ENCODE peak calls at places on chromosome 17, in five cellular contexts. Y, A, G, E and L are unnamed samples.

GRCh38 chr17:62653002-62653830 is 25.7 kb downstream of the MRC2 start:
- DNase-seq in Y (peak), A (peak), G (peak), E (no peak), L (no peak)

GRCh38 chr17:13500947-13501346 is 100.8 kb downstream of the HS3ST3A1 start:
- DNase-seq in Y (no peak), A (no peak), G (no peak), E (no peak), L (no peak)

GRCh38 chr17:2841606-2842005 is 45.4 kb downstream of the RAP1GAP2 start:
- DNase-seq in Y (no peak), A (no peak), G (peak), E (no peak), L (peak)

GRCh38 chr17:40564883-40565744 is at the start of gene CCR7:
- DNase-seq in Y (no peak), A (peak), G (no peak), E (peak), L (no peak)

GRCh38 chr17:12386240-12386639 is 279.4 kb upstream of the MYOCD start:
- DNase-seq in Y (no peak), A (no peak), G (peak), E (no peak), L (no peak)

GRCh38 chr17:60383379-60383778 is 8.6 kb downstream of the USP32 start:
- DNase-seq in Y (no peak), A (no peak), G (no peak), E (no peak), L (no peak)

GRCh38 chr17:5901731-5902660 is 168.2 kb upstream of the WSCD1 start:
- DNase-seq in Y (no peak), A (no peak), G (no peak), E (no peak), L (no peak)

GRCh38 chr17:40168262-40168832 is 8.9 kb upstream of the RAPGEFL1 start:
- DNase-seq in Y (peak), A (no peak), G (peak), E (no peak), L (peak)

GRCh38 chr17:560379-560935 is 154.2 kb downstream of the VPS53 start:
- DNase-seq in Y (no peak), A (no peak), G (peak), E (no peak), L (no peak)

GRCh38 chr17:1312261-1312870 is 32.9 kb downstream of the TRARG1 start:
- DNase-seq in Y (no peak), A (no peak), G (no peak), E (no peak), L (no peak)

GRCh38 chr17:75505152-75505409 is 10.3 kb downstream of the CASKIN2 start:
- DNase-seq in Y (no peak), A (no peak), G (no peak), E (no peak), L (no peak)

GRCh38 chr17:57651996-57652395 is 93.1 kb downstream of the CCDC182 start:
- DNase-seq in Y (no peak), A (no peak), G (no peak), E (no peak), L (no peak)

GRCh38 chr17:77555741-77556291 is 402.7 kb upstream of the TNRC6C start:
- DNase-seq in Y (peak), A (no peak), G (no peak), E (no peak), L (no peak)

GRCh38 chr17:60077226-60077625 is 1.5 kb downstream of the HEATR6 start:
- DNase-seq in Y (no peak), A (no peak), G (no peak), E (no peak), L (no peak)

GRCh38 chr17:5526821-5527598 is 40.6 kb downstream of the MIS12 start:
- DNase-seq in Y (peak), A (no peak), G (peak), E (no peak), L (peak)

GRCh38 chr17:382644-383533 is 30.3 kb upstream of the RPH3AL start:
- DNase-seq in Y (no peak), A (no peak), G (peak), E (no peak), L (peak)

GRCh38 chr17:21239680-21240374 is 13.4 kb downstream of the NATD1 start:
- DNase-seq in Y (no peak), A (no peak), G (peak), E (no peak), L (peak)

GRCh38 chr17:48504953-48505352 is 25.9 kb downstream of the HOXB1 start:
- DNase-seq in Y (no peak), A (no peak), G (no peak), E (no peak), L (no peak)

GRCh38 chr17:40111221-40112128 is 10.3 kb upstream of the MSL1 start:
- DNase-seq in Y (peak), A (peak), G (peak), E (peak), L (peak)

GRCh38 chr17:50033316-50033715 is 22.6 kb upstream of the ITGA3 start:
- DNase-seq in Y (no peak), A (no peak), G (peak), E (no peak), L (no peak)

GRCh38 chr17:29582254-29582765 is 7.1 kb downstream of the GIT1 start:
- DNase-seq in Y (no peak), A (no peak), G (no peak), E (no peak), L (no peak)

GRCh38 chr17:35804658-35805192 is 4.6 kb upstream of the TAF15 start:
- DNase-seq in Y (peak), A (no peak), G (peak), E (no peak), L (peak)

GRCh38 chr17:332558-333322 is 19.9 kb downstream of the RPH3AL start:
- DNase-seq in Y (no peak), A (no peak), G (no peak), E (no peak), L (peak)

GRCh38 chr17:41793749-41794602 is 7.5 kb upstream of the JUP start:
- DNase-seq in Y (peak), A (no peak), G (no peak), E (no peak), L (no peak)

GRCh38 chr17:34400301-34400931 is 37.4 kb upstream of the CCL1 start:
- DNase-seq in Y (no peak), A (no peak), G (no peak), E (no peak), L (no peak)

GRCh38 chr17:27593232-27593856 is 37.6 kb upstream of the LGALS9 start:
- DNase-seq in Y (no peak), A (no peak), G (no peak), E (no peak), L (no peak)

GRCh38 chr17:10792156-10792555 is 11.7 kb downstream of the TMEM238L start:
- DNase-seq in Y (no peak), A (no peak), G (no peak), E (no peak), L (no peak)

GRCh38 chr17:52648995-52649394 is 490.5 kb upstream of the CA10 start:
- DNase-seq in Y (peak), A (no peak), G (no peak), E (no peak), L (no peak)

GRCh38 chr17:65185686-65186382 is 48.7 kb downstream of the RGS9 start:
- DNase-seq in Y (no peak), A (no peak), G (no peak), E (no peak), L (no peak)

GRCh38 chr17:50036455-50037320 is 19.2 kb upstream of the ITGA3 start:
- DNase-seq in Y (no peak), A (no peak), G (no peak), E (no peak), L (no peak)

GRCh38 chr17:76696763-76697701 is 13.7 kb downstream of the MXRA7 start:
- DNase-seq in Y (no peak), A (no peak), G (no peak), E (no peak), L (peak)

GRCh38 chr17:36940313-36941264 is 3.3 kb downstream of the LHX1 start:
- DNase-seq in Y (no peak), A (no peak), G (no peak), E (no peak), L (no peak)

GRCh38 chr17:6559753-6560215 is 3.4 kb upstream of the PITPNM3 start:
- DNase-seq in Y (no peak), A (no peak), G (no peak), E (no peak), L (no peak)

GRCh38 chr17:36544049-36544319 is 735 bp upstream of the GGNBP2 start:
- DNase-seq in Y (no peak), A (no peak), G (peak), E (no peak), L (peak)

GRCh38 chr17:50080827-50081226 is 14.3 kb upstream of the PDK2 start:
- DNase-seq in Y (no peak), A (no peak), G (no peak), E (no peak), L (no peak)

GRCh38 chr17:73956595-73957465 is 246.6 kb upstream of the RPL38 start:
- DNase-seq in Y (peak), A (peak), G (no peak), E (peak), L (peak)

GRCh38 chr17:11880714-11881113 is 116.6 kb downstream of the ZNF18 start:
- DNase-seq in Y (peak), A (no peak), G (no peak), E (no peak), L (no peak)

GRCh38 chr17:81115749-81116464 is 49.4 kb upstream of the PVALEF start:
- DNase-seq in Y (no peak), A (no peak), G (peak), E (no peak), L (no peak)

GRCh38 chr17:59366773-59367656 is 35.6 kb downstream of the YPEL2 start:
- DNase-seq in Y (peak), A (no peak), G (peak), E (no peak), L (peak)

GRCh38 chr17:17398928-17399926 is 77.6 kb upstream of the MED9 start:
- DNase-seq in Y (no peak), A (no peak), G (peak), E (no peak), L (no peak)
- H3K4me3 ChIP-seq in Y (no peak), A (no peak), G (no peak), E (no peak), L (no peak)

GRCh38 chr17:82297280-82297803 is 20.1 kb downstream of the CD7 start:
- DNase-seq in Y (peak), A (peak), G (peak), E (no peak), L (peak)

GRCh38 chr17:82297804-82298537 is 19.4 kb downstream of the CD7 start:
- DNase-seq in Y (peak), A (peak), G (peak), E (peak), L (peak)

GRCh38 chr17:82298538-82299421 is 18.6 kb downstream of the CD7 start:
- DNase-seq in Y (no peak), A (no peak), G (no peak), E (no peak), L (no peak)

GRCh38 chr17:82295472-82295814 is 21.9 kb upstream of the CSNK1D start:
- DNase-seq in Y (no peak), A (no peak), G (no peak), E (no peak), L (no peak)

GRCh38 chr17:82296511-82297279 is 20.7 kb downstream of the CD7 start:
- DNase-seq in Y (peak), A (no peak), G (no peak), E (no peak), L (no peak)
- H3K4me3 ChIP-seq in Y (peak), A (peak), G (peak), E (peak), L (no peak)

GRCh38 chr17:68777856-68778694 is 176.9 kb upstream of the FAM20A start:
- DNase-seq in Y (peak), A (no peak), G (no peak), E (no peak), L (no peak)
- H3K4me3 ChIP-seq in Y (no peak), A (no peak), G (no peak), E (no peak), L (no peak)

GRCh38 chr17:63954402-63955063 is 18.2 kb downstream of the SCN4A start:
- DNase-seq in Y (no peak), A (peak), G (no peak), E (no peak), L (no peak)

GRCh38 chr17:63955232-63955631 is 17.5 kb downstream of the SCN4A start:
- DNase-seq in Y (no peak), A (no peak), G (no peak), E (no peak), L (no peak)

GRCh38 chr17:63960006-63960405 is 12.7 kb downstream of the SCN4A start:
- DNase-seq in Y (no peak), A (no peak), G (no peak), E (no peak), L (no peak)

GRCh38 chr17:63955791-63956190 is 16.9 kb downstream of the SCN4A start:
- DNase-seq in Y (no peak), A (no peak), G (no peak), E (no peak), L (no peak)

GRCh38 chr17:63956296-63956920 is 16.3 kb downstream of the SCN4A start:
- DNase-seq in Y (no peak), A (no peak), G (peak), E (no peak), L (peak)
- H3K4me3 ChIP-seq in Y (no peak), A (no peak), G (no peak), E (no peak), L (no peak)

GRCh38 chr17:66399441-66399840 is 97.0 kb downstream of the PRKCA start:
- DNase-seq in Y (no peak), A (no peak), G (no peak), E (no peak), L (no peak)
- H3K4me3 ChIP-seq in Y (no peak), A (peak), G (no peak), E (no peak), L (no peak)